ENCODE peak calls at places on chromosomes 13 and 19, in four cellular contexts. T, X, N and D are unnamed samples.

GRCh38 chr19:460877-461609 is at the start of gene SHC2:
- DNase-seq in X (no peak), N (peak), T (no peak), D (no peak)

GRCh38 chr19:56946164-56946563 is 105.6 kb upstream of the PEG3 start:
- DNase-seq in X (no peak), T (no peak), N (no peak), D (no peak)

GRCh38 chr19:2221250-2221831 is 14.8 kb downstream of the PLEKHJ1 start:
- DNase-seq in T (no peak), N (no peak), X (no peak), D (peak)

GRCh38 chr19:17829855-17830566 is 8.7 kb upstream of the INSL3 start:
- DNase-seq in X (peak), N (peak), T (peak), D (peak)

GRCh38 chr19:39671739-39672363 is 16.1 kb downstream of the LGALS16 start:
- DNase-seq in N (peak), T (peak), X (peak), D (peak)

GRCh38 chr13:30638301-30638700 is 20.6 kb downstream of the USPL1 start:
- DNase-seq in X (no peak), T (no peak), N (no peak), D (no peak)

GRCh38 chr13:45325806-45326205 is 15.2 kb downstream of the TPT1 start:
- DNase-seq in T (peak), N (no peak), X (peak), D (peak)

GRCh38 chr19:2202366-2202765 is 33.8 kb downstream of the PLEKHJ1 start:
- DNase-seq in N (no peak), X (no peak), T (no peak), D (no peak)

GRCh38 chr19:45110811-45111210 is 17.8 kb downstream of the PPP1R37 start:
- DNase-seq in X (no peak), T (no peak), N (no peak), D (no peak)

GRCh38 chr13:39468306-39468705 is 134.7 kb downstream of the LHFPL6 start:
- DNase-seq in X (no peak), N (no peak), T (no peak), D (no peak)

GRCh38 chr13:107590556-107590955 is 624.8 kb downstream of the LIG4 start:
- DNase-seq in N (no peak), T (peak), X (no peak), D (no peak)

GRCh38 chr13:113151745-113152707 is 6.4 kb upstream of the PROZ start:
- DNase-seq in T (peak), X (no peak), N (no peak), D (no peak)

GRCh38 chr19:3203754-3204645 is 18.3 kb downstream of the NCLN start:
- DNase-seq in X (no peak), N (no peak), T (no peak), D (no peak)

GRCh38 chr13:113903361-113903760 is 39.5 kb upstream of the GAS6 start:
- DNase-seq in N (no peak), X (no peak), T (peak), D (no peak)

GRCh38 chr13:114070098-114070799 is 62.2 kb downstream of the RASA3 start:
- DNase-seq in N (no peak), X (no peak), T (no peak), D (no peak)

GRCh38 chr13:32585625-32586021 is 629 bp upstream of the PDS5B start:
- DNase-seq in X (peak), T (peak), N (no peak), D (no peak)

GRCh38 chr13:34019870-34020269 is 201.9 kb downstream of the RFC3 start:
- DNase-seq in N (no peak), T (peak), X (no peak), D (no peak)

GRCh38 chr13:48235100-48235813 is 2.3 kb downstream of the ITM2B start:
- DNase-seq in N (peak), T (peak), X (peak), D (peak)

GRCh38 chr19:45630463-45630862 is 8.7 kb downstream of the EML2 start:
- DNase-seq in T (peak), X (peak), N (no peak), D (no peak)

GRCh38 chr13:66069570-66069969 is 1160.6 kb downstream of the PCDH9 start:
- DNase-seq in T (peak), X (peak), N (no peak), D (no peak)

GRCh38 chr13:110421696-110422395 is 114.8 kb downstream of the COL4A2 start:
- DNase-seq in N (no peak), T (peak), X (no peak), D (no peak)

GRCh38 chr19:18107235-18108083 is 9.9 kb downstream of the MAST3 start:
- DNase-seq in T (no peak), X (no peak), N (no peak), D (no peak)

GRCh38 chr19:37946132-37946531 is 39.1 kb downstream of the SIPA1L3 start:
- DNase-seq in X (no peak), T (no peak), N (no peak), D (no peak)

GRCh38 chr19:46125447-46125846 is 959 bp upstream of the IGFL3 start:
- DNase-seq in X (no peak), T (no peak), N (no peak), D (no peak)

GRCh38 chr13:42075517-42075916 is 27.1 kb downstream of the DGKH start:
- DNase-seq in X (no peak), T (no peak), N (no peak), D (no peak)

GRCh38 chr13:74101436-74101835 is 32.8 kb downstream of the KLF12 start:
- DNase-seq in T (no peak), N (no peak), X (no peak), D (no peak)

GRCh38 chr13:60267498-60268202 is 103.9 kb upstream of the DIAPH3 start:
- DNase-seq in N (no peak), X (no peak), T (peak), D (no peak)